ENCODE peak calls at places on chromosomes 7 and 10, in four cellular contexts. S, N, X and W are unnamed samples.

GRCh38 chr7:139675127-139676110 is 102.4 kb downstream of the HIPK2 start:
- DNase-seq in S (no peak), X (no peak), N (no peak), W (no peak)

GRCh38 chr10:89954787-89955566 is 253.6 kb downstream of the KIF20B start:
- DNase-seq in N (no peak), S (no peak), X (no peak), W (no peak)

GRCh38 chr7:81627565-81628287 is 142.1 kb downstream of the HGF start:
- DNase-seq in X (no peak), S (peak; percentile 76), N (no peak), W (no peak)

GRCh38 chr7:8051998-8052397 is 83.4 kb downstream of the GLCCI1 start:
- DNase-seq in X (no peak), S (no peak), N (no peak), W (no peak)

GRCh38 chr10:14560794-14561765 is 213.6 kb downstream of the FAM107B start:
- DNase-seq in X (no peak), N (no peak), S (no peak), W (peak; percentile 21)

GRCh38 chr10:113539789-113540188 is 13.1 kb upstream of the HABP2 start:
- DNase-seq in S (peak; percentile 37), N (no peak), X (no peak), W (no peak)

GRCh38 chr7:26686448-26686981 is 177.9 kb downstream of the SKAP2 start:
- DNase-seq in N (peak; percentile 43), S (peak; percentile 31), X (peak; percentile 9), W (no peak)

GRCh38 chr7:157609932-157610640 is 273.3 kb downstream of the DNAJB6 start:
- DNase-seq in X (no peak), S (no peak), N (no peak), W (no peak)

GRCh38 chr7:121562274-121562673 is 166.2 kb upstream of the FAM3C start:
- DNase-seq in X (no peak), N (no peak), S (no peak), W (no peak)

GRCh38 chr10:49139000-49139865 is 5.4 kb upstream of the FAM170B start:
- DNase-seq in N (no peak), S (no peak), X (no peak), W (no peak)

GRCh38 chr10:69327463-69328345 is 49.4 kb downstream of the HK1 start:
- DNase-seq in S (peak; percentile 62), N (no peak), X (no peak), W (peak; percentile 81)

GRCh38 chr10:108757946-108758345 is 1165.4 kb downstream of the XPNPEP1 start:
- DNase-seq in S (no peak), N (no peak), X (no peak), W (no peak)

GRCh38 chr7:129958643-129959479 is 6.1 kb upstream of the UBE2H start:
- DNase-seq in X (no peak), S (peak; percentile 99), N (no peak), W (peak; percentile 71)

DNA sequence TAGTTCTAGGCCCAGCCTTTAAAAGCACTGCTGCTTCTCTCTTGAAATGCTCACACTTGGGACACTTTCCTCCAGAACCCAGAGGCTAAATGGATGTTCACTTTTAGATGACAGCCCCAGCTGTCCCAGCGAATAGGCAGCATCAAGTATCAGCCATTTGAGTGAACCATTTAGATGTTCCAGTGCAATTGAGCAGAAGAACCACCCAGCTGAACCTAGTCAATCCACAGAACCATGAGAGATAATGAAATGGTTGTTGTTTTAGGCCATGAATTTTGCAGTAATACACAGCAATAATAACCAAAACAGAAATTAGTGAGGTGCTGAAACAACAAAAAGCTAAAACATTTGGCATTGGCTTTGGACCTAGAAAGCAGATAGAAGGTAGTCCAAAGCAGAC is 273.9 kb downstream of the ETV1 start:
- DNase-seq in S (no peak), N (no peak), X (no peak), W (no peak)
- H3K9ac ChIP-seq in S (no peak overlapping the region), N (no peak overlapping the region), X (no peak overlapping the region), W (no peak overlapping the region)

GRCh38 chr10:130341325-130341724 is 205.1 kb downstream of the GLRX3 start:
- DNase-seq in N (peak; percentile 78), X (peak; percentile 26), S (no peak), W (no peak)
- TF ChIP-seq CTCF in N (peak; percentile 83), X (peak; percentile 61), S (no peak), W (no peak)

GRCh38 chr7:131522325-131522920 is 34.0 kb downstream of the PODXL start:
- DNase-seq in N (peak; percentile 62), X (peak; percentile 27), S (no peak), W (no peak)

GRCh38 chr7:131524116-131524515 is 32.3 kb downstream of the PODXL start:
- DNase-seq in S (no peak), X (no peak), N (no peak), W (no peak)

GRCh38 chr7:131518626-131519025 is 37.8 kb downstream of the PODXL start:
- DNase-seq in X (no peak), N (no peak), S (no peak), W (no peak)

GRCh38 chr7:131524699-131525098 is 31.7 kb downstream of the PODXL start:
- DNase-seq in S (no peak), X (no peak), N (no peak), W (no peak)

GRCh38 chr7:131521651-131522163 is 34.7 kb downstream of the PODXL start:
- DNase-seq in N (peak; percentile 35), X (no peak), S (no peak), W (peak; percentile 81)
- H3K4me1 ChIP-seq in N (peaks cover 36% of the 10 kb centered on the region), X (peaks cover 15% of the 10 kb centered on the region), S (no peaks in the 10 kb centered on the region), W (no peaks in the 10 kb centered on the region)

GRCh38 chr10:37240223-37240622 is 114.8 kb downstream of the ANKRD30A start:
- DNase-seq in N (no peak), X (no peak), S (no peak), W (no peak)

GRCh38 chr10:37234692-37235091 is 109.3 kb downstream of the ANKRD30A start:
- DNase-seq in N (no peak), S (no peak), X (no peak), W (no peak)

GRCh38 chr10:37236093-37236492 is 110.7 kb downstream of the ANKRD30A start:
- DNase-seq in X (no peak), N (no peak), S (no peak), W (no peak)
- H3K9ac ChIP-seq in X (no peak overlapping the region), N (no peak overlapping the region), S (no peak overlapping the region), W (no peak overlapping the region)

GRCh38 chr10:18594574-18595156 is 56.7 kb downstream of the NSUN6 start:
- DNase-seq in X (no peak), S (no peak), N (peak; percentile 36), W (no peak)
- TF ChIP-seq CTCF in X (peak; percentile 44), S (peak; percentile 37), N (peak; percentile 56), W (no peak)

GRCh38 chr7:130994378-130995115 is 260.5 kb upstream of the KLF14 start:
- DNase-seq in N (no peak), X (no peak), S (peak; percentile 77), W (peak; percentile 61)

GRCh38 chr7:130996841-130997231 is 262.8 kb upstream of the KLF14 start:
- DNase-seq in S (peak; percentile 85), X (peak; percentile 44), N (no peak), W (peak; percentile 89)

GRCh38 chr7:130996205-130996840 is 262.3 kb upstream of the KLF14 start:
- DNase-seq in S (no peak), N (no peak), X (no peak), W (peak; percentile 64)

GRCh38 chr7:130993671-130994365 is 259.8 kb upstream of the KLF14 start:
- DNase-seq in S (no peak), X (no peak), N (no peak), W (no peak)

DNA sequence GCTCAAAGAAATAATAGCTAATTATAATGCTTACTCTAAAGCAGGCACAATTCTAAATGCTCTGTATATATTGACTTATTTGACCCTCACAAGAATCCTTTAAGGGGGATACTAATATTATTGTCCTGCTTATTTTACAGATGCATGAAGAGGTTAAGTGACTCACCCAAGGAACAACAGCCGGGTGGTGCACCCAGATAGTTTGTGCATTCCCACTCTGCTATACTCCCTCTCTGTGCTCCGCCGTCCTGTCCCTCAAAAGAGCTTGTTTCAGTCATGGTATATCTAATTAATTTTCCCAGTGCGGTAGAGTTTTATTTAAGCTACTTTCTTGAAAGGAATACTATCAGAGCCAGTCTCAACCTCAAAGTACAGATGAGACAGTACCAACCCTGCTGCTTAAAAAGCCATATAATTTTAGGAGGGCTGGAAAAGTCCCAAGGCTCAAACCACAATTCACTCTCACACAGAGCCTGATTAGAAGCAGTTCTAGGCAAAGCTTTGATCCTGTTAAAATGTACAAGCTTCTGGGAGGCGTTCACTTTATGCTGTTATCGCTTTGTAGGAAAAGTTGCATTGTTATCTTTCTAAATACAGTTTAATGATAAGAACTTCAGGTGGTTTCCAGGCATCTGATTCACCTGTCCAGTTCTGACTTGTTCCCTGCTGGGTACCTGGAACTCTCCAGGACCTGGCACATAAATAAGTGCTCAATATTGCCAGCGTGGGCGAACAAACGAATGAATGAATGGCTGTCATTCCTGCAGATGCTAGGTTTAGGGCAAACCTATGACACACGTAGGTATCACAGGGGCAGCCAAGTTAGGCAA is 261.5 kb upstream of the KLF14 start:
- DNase-seq in X (no peak), S (peak; percentile 93), N (no peak), W (peak; percentile 71)
- H3K4me1 ChIP-seq in X (peaks cover 47% of the 10 kb centered on the region), S (peaks cover 64% of the 10 kb centered on the region), N (no peaks in the 10 kb centered on the region), W (peaks cover 29% of the 10 kb centered on the region)